ENCODE peak calls at places on chromosomes 7 and 10, in ten cellular contexts. I is A549; R is heart right ventricle; W is fibroblast of lung; Y is GM06990; A is esophagus muscularis mucosa; C is activated B cell treated with CpG ODN at 0.5 μM for 24 hours; T is hepatocyte; G is activated CD8-positive, alpha-beta T cell treated with anti-CD3 and anti-CD28 coated beads for 36 hours; X is nephron progenitor cell. M is an unnamed sample.

GRCh38 chr7:140512317-140513000 is 33.2 kb upstream of the MKRN1 start:
- DNase-seq in I (peak), R (peak), W (no peak), Y (no peak), A (no peak), C (no peak), T (peak), G (peak), X (no peak), M (no peak)

GRCh38 chr10:80284522-80284921 is 4.9 kb downstream of the MAT1A start:
- DNase-seq in I (no peak), R (no peak), W (no peak), Y (no peak), A (peak), C (no peak), T (no peak), G (no peak), X (no peak), M (no peak)

GRCh38 chr10:132400547-132401151 is 3.6 kb downstream of the PWWP2B start:
- DNase-seq in I (no peak), R (peak), W (no peak), Y (no peak), A (no peak), C (no peak), T (no peak), G (no peak), X (no peak), M (no peak)

GRCh38 chr7:15011289-15011688 is 108.7 kb upstream of the DGKB start:
- DNase-seq in I (no peak), R (no peak), W (no peak), Y (no peak), A (no peak), C (no peak), T (no peak), G (no peak), X (no peak), M (no peak)

GRCh38 chr10:52635651-52636050 is 136.9 kb downstream of the MBL2 start:
- DNase-seq in I (no peak), R (no peak), W (no peak), Y (no peak), A (no peak), C (no peak), T (no peak), G (no peak), X (no peak), M (no peak)

GRCh38 chr7:112782498-112782897 is 7.7 kb downstream of the TMEM168 start:
- DNase-seq in I (no peak), R (no peak), W (no peak), Y (peak), A (no peak), C (no peak), T (no peak), G (peak), X (no peak), M (no peak)

GRCh38 chr10:93068411-93069244 is 5.1 kb upstream of the CYP26A1 start:
- DNase-seq in I (no peak), R (no peak), W (peak), Y (no peak), A (peak), C (no peak), T (no peak), G (peak), X (peak), M (no peak)

GRCh38 chr7:115511330-115511729 is 519.2 kb downstream of the TFEC start:
- DNase-seq in I (no peak), R (no peak), W (no peak), Y (no peak), A (no peak), C (no peak), T (no peak), G (no peak), X (no peak), M (no peak)

GRCh38 chr7:107998150-107998549 is 4.8 kb downstream of the LAMB1 start:
- DNase-seq in I (no peak), R (no peak), W (peak), Y (no peak), A (no peak), C (no peak), T (no peak), G (no peak), X (no peak), M (no peak)

GRCh38 chr10:104622598-104623209 is 18.4 kb upstream of the SORCS3 start:
- DNase-seq in I (peak), R (no peak), W (no peak), Y (no peak), A (peak), C (no peak), T (peak), G (peak), X (peak), M (no peak)

GRCh38 chr7:20787658-20788057 is 972 bp upstream of the SP8 start:
- DNase-seq in I (no peak), R (no peak), W (no peak), Y (no peak), A (no peak), C (no peak), T (no peak), G (no peak), X (no peak), M (no peak)

GRCh38 chr10:93383562-93383981 is 98.6 kb downstream of the MYOF start:
- DNase-seq in I (no peak), R (no peak), W (peak), Y (no peak), A (no peak), C (no peak), T (no peak), G (no peak), X (no peak), M (no peak)

GRCh38 chr7:95621404-95621803 is 25.1 kb upstream of the PDK4 start:
- DNase-seq in I (no peak), R (no peak), W (no peak), Y (no peak), A (no peak), C (no peak), T (no peak), G (no peak), X (no peak), M (no peak)

GRCh38 chr10:84943541-84943940 is 615.2 kb downstream of the CCSER2 start:
- DNase-seq in I (no peak), R (no peak), W (no peak), Y (no peak), A (no peak), C (no peak), T (no peak), G (no peak), X (no peak), M (no peak)

GRCh38 chr7:29969706-29970105 is 19.9 kb downstream of the SCRN1 start:
- DNase-seq in I (no peak), R (no peak), W (no peak), Y (no peak), A (no peak), C (no peak), T (no peak), G (no peak), X (no peak), M (no peak)

GRCh38 chr10:61460835-61461234 is 7.7 kb upstream of the TMEM26 start:
- DNase-seq in I (no peak), R (no peak), W (no peak), Y (no peak), A (no peak), C (no peak), T (no peak), G (no peak), X (no peak), M (no peak)

GRCh38 chr7:128033246-128033645 is 2.0 kb upstream of the LRRC4 start:
- DNase-seq in I (no peak), R (no peak), W (no peak), Y (no peak), A (no peak), C (no peak), T (no peak), G (no peak), X (no peak), M (no peak)
- TF ChIP-seq CTCF in I (no peak), R (no peak), W (no peak), Y (no peak), A (no peak), C (no peak), T (no peak), G (no peak), X (no peak), M (no peak)

DNA sequence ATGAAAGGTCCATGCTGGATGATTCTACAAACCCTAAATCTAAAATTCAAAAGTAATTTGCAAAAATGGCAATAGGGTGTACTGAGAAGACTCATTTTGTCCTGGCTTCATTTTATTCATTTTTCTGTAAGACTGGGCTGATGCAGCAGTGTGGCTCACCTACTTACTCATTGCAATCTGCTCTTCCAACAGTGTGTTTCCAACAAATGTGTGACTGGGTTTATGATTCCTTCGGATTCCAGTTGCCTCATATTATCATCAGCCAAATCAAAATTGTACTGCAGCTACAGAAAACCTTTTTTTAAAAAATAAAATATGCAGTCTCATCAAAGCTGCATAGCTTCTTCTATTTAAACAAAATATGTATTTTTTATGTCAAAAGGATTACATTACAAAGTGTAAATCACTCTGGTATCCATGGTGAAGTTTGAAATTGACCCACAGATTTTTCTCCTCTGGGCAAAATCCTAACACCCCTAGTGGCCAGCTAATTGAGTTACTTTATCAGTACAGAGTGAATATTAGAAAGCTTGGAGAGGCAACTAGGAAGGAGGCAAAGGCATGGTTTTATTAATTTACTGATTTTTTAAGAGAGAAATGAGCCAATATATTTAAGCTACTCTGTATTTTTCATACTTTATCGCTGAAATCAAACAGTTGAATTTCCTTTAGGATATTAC is 390.3 kb downstream of the MAGI2 start:
- DNase-seq in I (no peak), R (no peak), W (peak), Y (no peak), A (no peak), C (no peak), T (no peak), G (no peak), X (no peak), M (no peak)
- TF ChIP-seq CTCF in I (no peak), R (no peak), W (peak), Y (peak), A (no peak), C (no peak), T (no peak), G (no peak), X (no peak), M (no peak)

GRCh38 chr7:101244385-101245146 is at the start of gene FIS1:
- DNase-seq in I (peak), R (peak), W (peak), Y (peak), A (peak), C (peak), T (peak), G (peak), X (peak), M (peak)
- TF ChIP-seq CTCF in I (peak), R (no peak), W (peak), Y (peak), A (peak), C (no peak), T (peak), G (peak), X (peak), M (peak)

GRCh38 chr7:74665296-74665938 is 7.9 kb downstream of the GTF2I start:
- DNase-seq in I (no peak), R (no peak), W (no peak), Y (peak), A (no peak), C (no peak), T (no peak), G (no peak), X (no peak), M (no peak)
- TF ChIP-seq CTCF in I (no peak), R (no peak), W (no peak), Y (no peak), A (no peak), C (no peak), T (no peak), G (no peak), X (no peak), M (no peak)

DNA sequence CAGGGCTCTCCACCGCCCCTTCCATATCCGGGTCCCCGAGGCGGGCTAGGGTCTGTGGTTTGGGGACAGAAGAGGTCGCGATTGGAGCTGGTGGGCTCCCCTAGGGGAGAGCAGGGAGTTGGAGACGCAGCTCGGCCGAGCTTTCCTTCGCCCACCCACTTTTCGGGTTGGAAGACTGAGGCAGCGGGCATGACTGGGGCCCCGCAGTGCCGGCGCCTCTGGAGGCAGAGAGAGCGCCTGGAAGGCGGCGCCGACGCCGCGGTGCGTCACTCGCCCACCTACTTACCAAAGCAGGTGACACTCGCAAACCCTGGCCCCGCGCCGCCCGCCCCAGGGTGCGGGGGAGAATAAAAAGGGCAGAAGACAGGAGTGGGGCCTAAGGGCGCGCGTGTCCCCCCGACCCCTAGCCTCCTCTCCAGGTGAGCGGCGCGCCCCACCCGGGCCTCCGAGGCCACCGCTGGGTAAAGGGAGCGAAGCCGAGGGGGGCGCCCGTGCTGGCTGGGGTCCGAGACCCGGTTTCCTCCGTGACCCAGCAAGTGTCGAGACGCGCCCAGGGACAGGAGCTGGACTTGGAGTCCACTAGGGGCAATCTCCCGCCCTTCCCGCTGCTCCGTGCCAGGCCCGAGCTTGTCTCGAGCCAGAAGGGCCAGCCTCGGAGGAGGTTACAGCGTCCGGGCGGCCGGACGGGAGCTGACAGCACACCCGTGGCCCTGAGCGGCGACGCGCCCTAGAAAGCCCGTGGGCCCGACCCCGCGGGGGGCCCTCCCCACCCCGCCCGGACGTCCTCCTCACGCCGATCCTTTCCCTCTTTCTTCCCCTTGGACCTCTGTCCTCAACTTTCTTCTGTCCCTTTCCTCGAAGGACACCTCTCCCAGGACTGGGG is 34.4 kb upstream of the GRID1 start:
- DNase-seq in I (peak), R (peak), W (peak), Y (peak), A (no peak), C (peak), T (peak), G (peak), X (peak), M (peak)
- TF ChIP-seq CTCF in I (no peak), R (no peak), W (peak), Y (peak), A (no peak), C (no peak), T (peak), G (no peak), X (no peak), M (no peak)

GRCh38 chr10:75401569-75402485 is at the start of gene ZNF503:
- DNase-seq in I (peak), R (peak), W (peak), Y (peak), A (peak), C (no peak), T (peak), G (peak), X (peak), M (no peak)
- TF ChIP-seq CTCF in I (no peak), R (no peak), W (peak), Y (no peak), A (no peak), C (no peak), T (peak), G (no peak), X (no peak), M (no peak)

GRCh38 chr10:119525116-119525515 is 17.4 kb downstream of the RGS10 start:
- DNase-seq in I (no peak), R (no peak), W (no peak), Y (no peak), A (no peak), C (no peak), T (no peak), G (no peak), X (no peak), M (no peak)
- TF ChIP-seq CTCF in I (no peak), R (no peak), W (no peak), Y (no peak), A (no peak), C (no peak), T (no peak), G (no peak), X (no peak), M (no peak)

GRCh38 chr7:2148189-2148588 is 84.6 kb downstream of the MAD1L1 start:
- DNase-seq in I (no peak), R (no peak), W (no peak), Y (no peak), A (no peak), C (no peak), T (no peak), G (no peak), X (no peak), M (no peak)
- TF ChIP-seq CTCF in I (no peak), R (no peak), W (no peak), Y (peak), A (no peak), C (no peak), T (no peak), G (no peak), X (no peak), M (no peak)

GRCh38 chr10:15265558-15265957 is 97.1 kb upstream of the NMT2 start:
- DNase-seq in I (no peak), R (no peak), W (no peak), Y (no peak), A (no peak), C (no peak), T (no peak), G (no peak), X (no peak), M (no peak)

GRCh38 chr10:15259136-15259535 is 90.6 kb upstream of the NMT2 start:
- DNase-seq in I (no peak), R (no peak), W (no peak), Y (no peak), A (no peak), C (no peak), T (no peak), G (no peak), X (no peak), M (no peak)

GRCh38 chr10:15263657-15264323 is 95.3 kb upstream of the NMT2 start:
- DNase-seq in I (no peak), R (no peak), W (no peak), Y (no peak), A (no peak), C (no peak), T (no peak), G (no peak), X (no peak), M (no peak)

GRCh38 chr10:15265076-15265475 is 96.6 kb upstream of the NMT2 start:
- DNase-seq in I (no peak), R (no peak), W (no peak), Y (no peak), A (no peak), C (no peak), T (no peak), G (no peak), X (no peak), M (no peak)

GRCh38 chr10:15262036-15262713 is 93.7 kb upstream of the NMT2 start:
- DNase-seq in I (peak), R (no peak), W (peak), Y (no peak), A (no peak), C (no peak), T (peak), G (no peak), X (no peak), M (no peak)
- TF ChIP-seq CTCF in I (peak), R (peak), W (peak), Y (no peak), A (peak), C (no peak), T (peak), G (no peak), X (no peak), M (no peak)

DNA sequence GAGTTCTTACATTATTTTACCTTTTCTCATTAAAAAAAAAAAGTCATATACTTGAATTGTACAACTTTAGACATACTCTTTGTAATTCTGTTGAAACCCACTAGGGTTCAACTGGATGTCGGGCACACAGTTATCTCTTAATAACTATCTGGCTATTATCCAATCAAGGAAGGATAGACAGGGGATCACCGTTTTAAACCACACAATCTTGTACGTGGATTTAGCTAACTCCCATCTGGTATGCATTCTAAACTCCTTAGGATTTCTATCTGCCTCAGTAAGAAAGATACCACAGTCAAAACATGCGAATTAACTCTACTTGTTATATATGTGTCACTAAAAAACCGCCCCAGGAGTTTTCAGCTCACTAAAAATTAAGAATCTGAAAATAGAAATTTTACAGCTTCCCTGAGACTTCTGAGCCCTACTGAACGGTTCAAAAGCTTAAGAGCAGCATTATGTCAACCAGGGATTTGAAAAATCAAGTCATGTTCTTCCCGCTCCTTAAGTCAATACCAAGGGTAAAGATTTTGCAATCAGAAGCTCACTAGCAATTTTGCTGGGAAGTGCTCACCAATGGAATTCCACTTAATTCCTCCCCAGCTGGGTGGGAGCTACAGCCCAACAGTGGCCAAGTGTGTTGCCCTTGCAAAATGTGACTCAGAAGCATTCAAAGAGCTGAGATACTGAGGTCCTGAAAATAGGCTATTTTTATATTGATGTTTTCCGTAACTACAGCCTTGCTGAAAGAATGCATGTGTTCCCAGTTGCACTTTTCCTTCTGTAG is 267.0 kb downstream of the FRMD4A start:
- DNase-seq in I (no peak), R (no peak), W (peak), Y (no peak), A (no peak), C (no peak), T (peak), G (no peak), X (no peak), M (no peak)
- TF ChIP-seq CTCF in I (no peak), R (no peak), W (no peak), Y (no peak), A (no peak), C (no peak), T (no peak), G (no peak), X (no peak), M (no peak)

M was measured in natural killer cell.